ENCODE peak calls at places on chromosomes 4 and X, in nine cellular contexts. O is activated CD8-positive, alpha-beta memory T cell treated with anti-CD3 and anti-CD28 coated beads for 48 hours; L is GM19239; R is Calu3; E is fibroblast of mammary gland; W is NCI-H1105 treated with DMSO at 0.1 percent for 48 hours; G is NCI-H748 treated with DMSO at 0.1 percent for 48 hours; M is NCI-H774; K is GM03348. P is an unnamed sample.

GRCh38 chr4:111296466-111296865 is 673.6 kb upstream of the PITX2 start:
- DNase-seq in M (no peak), K (no peak), R (no peak), G (no peak), O (no peak), W (no peak), L (no peak), E (no peak), P (no peak)

GRCh38 chr4:16075061-16075460 is 8.8 kb downstream of the PROM1 start:
- DNase-seq in E (no peak), W (no peak), O (no peak), R (no peak), L (no peak), K (no peak), G (no peak), M (no peak), P (no peak)

GRCh38 chr4:48944659-48945290 is 38.2 kb upstream of the OCIAD2 start:
- DNase-seq in K (no peak), E (no peak), L (no peak), W (no peak), R (peak), G (no peak), O (no peak), M (no peak), P (no peak)

GRCh38 chr4:76384052-76384451 is 36.9 kb downstream of the CCDC158 start:
- DNase-seq in L (no peak), K (no peak), W (no peak), E (no peak), M (no peak), G (no peak), O (no peak), R (no peak), P (no peak)

GRCh38 chr4:185890196-185890595 is 78.2 kb upstream of the SORBS2 start:
- DNase-seq in R (no peak), O (no peak), K (no peak), G (no peak), W (no peak), M (no peak), L (no peak), E (no peak), P (no peak)

GRCh38 chr4:52743444-52744019 is 7.7 kb downstream of the ERVMER34-1 start:
- DNase-seq in L (no peak), E (no peak), M (no peak), K (no peak), W (no peak), R (no peak), G (no peak), O (no peak), P (no peak)

GRCh38 chrX:134631404-134632346 is 26.6 kb downstream of the PLAC1 start:
- DNase-seq in E (peak), L (no peak), K (peak), O (no peak), G (no peak), R (no peak), M (no peak), W (peak), P (no peak)

GRCh38 chrX:42708222-42708621 is 69.7 kb downstream of the PPP1R2C start:
- DNase-seq in O (no peak), R (no peak), M (no peak), W (no peak), G (no peak), K (no peak), L (no peak), E (peak), P (no peak)

GRCh38 chrX:154748712-154749339 is 2.1 kb downstream of the GAB3 start:
- DNase-seq in L (peak), K (peak), R (peak), M (peak), G (peak), W (peak), O (no peak), E (peak), P (no peak)

GRCh38 chr4:125722009-125722408 is 407.3 kb downstream of the FAT4 start:
- DNase-seq in E (no peak), K (no peak), G (no peak), O (no peak), M (no peak), L (no peak), W (no peak), R (no peak), P (no peak)

GRCh38 chr4:45931151-45931550 is 192.7 kb downstream of the GABRG1 start:
- DNase-seq in E (no peak), M (no peak), G (no peak), R (no peak), L (no peak), O (no peak), W (no peak), K (no peak), P (no peak)

GRCh38 chr4:23717528-23718248 is 172.2 kb downstream of the PPARGC1A start:
- DNase-seq in O (no peak), R (no peak), K (peak), E (peak), W (peak), M (no peak), L (no peak), G (no peak), P (no peak)

GRCh38 chr4:152115794-152116193 is 355.0 kb upstream of the GATB start:
- DNase-seq in M (no peak), W (no peak), L (no peak), K (no peak), R (no peak), G (no peak), O (no peak), E (no peak), P (no peak)

GRCh38 chr4:103306870-103307345 is 108.8 kb upstream of the CENPE start:
- DNase-seq in W (no peak), O (no peak), G (no peak), K (peak), E (no peak), L (no peak), M (peak), R (peak), P (no peak)

GRCh38 chr4:164440196-164440595 is 313.7 kb upstream of the SMIM31 start:
- DNase-seq in L (no peak), G (no peak), K (no peak), R (no peak), W (no peak), O (no peak), E (peak), M (no peak), P (no peak)

GRCh38 chr4:52202251-52202779 is 151.2 kb downstream of the SPATA18 start:
- DNase-seq in O (no peak), L (no peak), R (no peak), G (no peak), E (no peak), W (no peak), K (no peak), M (no peak), P (no peak)

P was measured in NCI-H2029 treated with DMSO at 0.1 percent for 48 hours.